ENCODE peak calls at places on chromosomes 12 and 14, in ten cellular contexts. H is transverse colon, U is K562, G is HepG2, O is stomach, R is upper lobe of left lung, Z is sigmoid colon, V is GM12878, D is esophagus muscularis mucosa, X is H1. Y is an unnamed sample.

GRCh38 chr12:90062799-90063198 is 354.2 kb upstream of the ATP2B1 start:
- DNase-seq in R (no peak), H (no peak), G (peak; percentile 5), V (no peak), Z (no peak), U (no peak), D (no peak), X (no peak), O (no peak), Y (no peak)

GRCh38 chr14:105859717-105860614 is 333.6 kb downstream of the TMEM121 start:
- DNase-seq in O (peak; percentile 25), Z (peak; percentile 40), H (peak; percentile 16), V (no peak), D (no peak), X (no peak), U (no peak), G (no peak), R (peak; percentile 78), Y (peak; percentile 59)

GRCh38 chr12:24997970-24998582 is 49.2 kb upstream of the BCAT1 start:
- DNase-seq in H (no peak), Z (no peak), R (no peak), V (peak; percentile 92), G (no peak), X (no peak), O (no peak), U (no peak), D (no peak), Y (no peak)

GRCh38 chr14:65204056-65204455 is 101.7 kb upstream of the MAX start:
- DNase-seq in Z (no peak), H (no peak), R (no peak), V (no peak), O (no peak), G (no peak), D (no peak), U (no peak), X (no peak), Y (no peak)

GRCh38 chr12:42017036-42017435 is 127.6 kb downstream of the GXYLT1 start:
- DNase-seq in O (no peak), H (no peak), Z (no peak), R (no peak), U (no peak), G (no peak), D (no peak), X (no peak), V (no peak), Y (no peak)

GRCh38 chr12:52086366-52086765 is 6.9 kb downstream of the SMIM41 start:
- DNase-seq in H (no peak), X (no peak), R (peak; percentile 69), O (no peak), G (no peak), D (no peak), V (no peak), Z (no peak), U (peak; percentile 19), Y (no peak)

GRCh38 chr12:53131844-53132243 is 28.6 kb downstream of the SOAT2 start:
- DNase-seq in H (no peak), D (peak; percentile 70), X (no peak), V (no peak), G (peak; percentile 45), R (no peak), O (no peak), U (no peak), Z (no peak), Y (no peak)

GRCh38 chr12:132338781-132339180 is 9.4 kb upstream of the GALNT9 start:
- DNase-seq in O (no peak), G (no peak), X (no peak), R (peak; percentile 69), D (no peak), U (no peak), H (no peak), V (no peak), Z (no peak), Y (no peak)

GRCh38 chr14:77660754-77661153 is 44.3 kb upstream of the SPTLC2 start:
- DNase-seq in D (no peak), G (no peak), X (no peak), V (no peak), Z (no peak), R (no peak), U (no peak), O (no peak), H (no peak), Y (no peak)

GRCh38 chr14:37593496-37594237 is 1.4 kb downstream of the FOXA1 start:
- DNase-seq in V (no peak), H (no peak), G (no peak), Z (no peak), R (no peak), D (no peak), X (no peak), U (no peak), O (no peak), Y (no peak)
- TF ChIP-seq EP300 in V (no peak), H (no peak), G (no peak), Z (no peak), R (no peak), D (no peak), X (no peak), U (no peak), O (no peak), Y (no peak)

GRCh38 chr12:50198829-50199228 is 31.7 kb upstream of the CERS5 start:
- DNase-seq in U (no peak), O (no peak), X (no peak), D (no peak), G (no peak), Z (no peak), V (no peak), R (no peak), H (no peak), Y (no peak)

GRCh38 chr12:50200507-50201273 is 33.5 kb upstream of the CERS5 start:
- DNase-seq in H (no peak), O (no peak), D (no peak), R (no peak), V (no peak), U (no peak), Z (no peak), G (no peak), X (no peak), Y (no peak)

GRCh38 chr12:50203691-50204090 is 36.5 kb upstream of the CERS5 start:
- DNase-seq in O (no peak), H (no peak), Z (no peak), R (no peak), G (no peak), V (no peak), X (no peak), U (no peak), D (no peak), Y (no peak)

GRCh38 chr12:50205648-50206047 is 38.5 kb upstream of the CERS5 start:
- DNase-seq in G (no peak), R (no peak), H (no peak), V (no peak), X (no peak), U (no peak), O (no peak), D (no peak), Z (no peak), Y (no peak)

GRCh38 chr12:50201987-50202521 is 34.9 kb upstream of the CERS5 start:
- DNase-seq in X (no peak), G (no peak), R (no peak), D (no peak), O (no peak), V (no peak), Z (no peak), H (peak; percentile 36), U (no peak), Y (no peak)
- TF ChIP-seq POLR2AphosphoS5 in X (no peak), G (no peak), R (no peak), D (no peak), O (peak; percentile 9), V (no peak), Z (no peak), H (peak; percentile 35), U (no peak), Y (no peak)

GRCh38 chr14:63726499-63726898 is 1.4 kb downstream of the SGPP1 start:
- DNase-seq in V (no peak), D (no peak), G (peak; percentile 17), R (no peak), O (no peak), X (no peak), U (no peak), Z (no peak), H (no peak), Y (no peak)
- TF ChIP-seq POLR2A in V (no peak), D (no peak), G (no peak), R (no peak), O (no peak), X (no peak), U (no peak), Z (no peak), H (no peak), Y (no peak)

DNA sequence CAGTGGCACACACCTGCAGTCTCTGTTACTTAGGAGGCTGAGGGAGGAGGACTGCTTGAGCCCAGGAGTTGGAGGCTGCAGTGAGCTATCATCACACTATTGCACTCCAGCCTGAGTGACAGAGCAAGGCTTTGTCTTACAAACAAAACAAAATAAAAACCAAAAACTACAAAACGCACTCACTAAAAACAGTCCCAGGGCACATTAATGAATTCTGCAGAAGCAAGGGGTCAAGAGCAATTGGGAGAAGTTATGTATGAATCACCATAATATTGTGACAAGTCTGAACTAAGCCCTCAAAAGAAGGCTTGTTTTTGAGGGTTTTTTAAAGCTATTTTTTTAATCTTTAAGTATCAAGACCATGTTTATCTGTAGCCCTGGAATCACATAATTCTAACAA is 201.1 kb downstream of the MED13L start:
- DNase-seq in H (no peak), V (no peak), D (no peak), G (no peak), U (no peak), R (no peak), X (no peak), O (no peak), Z (no peak), Y (no peak)
- TF ChIP-seq EP300 in H (no peak), V (no peak), D (no peak), G (no peak), U (no peak), R (no peak), X (no peak), O (no peak), Z (no peak), Y (no peak)